ENCODE peak calls at places on chromosomes 3 and 15, in five cellular contexts. D is OCI-LY7, S is psoas muscle, Q is brain microvascular endothelial cell, E is Peyer's patch. G is an unnamed sample. For H3K36me3, the result is how much of the 10 kb centered on the place peaks cover.

GRCh38 chr15:59657635-59658125 is 365 bp upstream of the GTF2A2 start:
- DNase-seq in D (no peak), S (no peak), Q (no peak), E (peak), G (no peak)

GRCh38 chr3:156611870-156612494 is 57.1 kb upstream of the SSR3 start:
- DNase-seq in D (no peak), S (no peak), Q (no peak), E (no peak), G (no peak)

GRCh38 chr3:152961323-152961722 is 126.4 kb downstream of the P2RY1 start:
- DNase-seq in D (peak), S (no peak), Q (no peak), E (no peak), G (peak)

GRCh38 chr15:94844533-94845390 is 613.4 kb downstream of the MCTP2 start:
- DNase-seq in D (no peak), S (peak), Q (peak), E (peak), G (peak)

GRCh38 chr3:32136703-32137102 is 30.3 kb downstream of the GPD1L start:
- DNase-seq in D (no peak), S (no peak), Q (no peak), E (peak), G (no peak)

GRCh38 chr3:171115667-171116066 is 89.1 kb upstream of the SLC2A2 start:
- DNase-seq in D (no peak), S (no peak), Q (no peak), E (no peak), G (no peak)

GRCh38 chr3:99637041-99637380 is 1.4 kb upstream of the COL8A1 start:
- DNase-seq in D (no peak), S (no peak), Q (peak), E (no peak), G (no peak)

GRCh38 chr15:42035362-42035761 is 14.5 kb upstream of the PLA2G4E start:
- DNase-seq in D (peak), S (no peak), Q (no peak), E (no peak), G (no peak)

GRCh38 chr15:101702077-101702476 is 22.2 kb downstream of the TARS3 start:
- DNase-seq in D (no peak), S (no peak), Q (no peak), E (no peak), G (no peak)

GRCh38 chr15:39728844-39729243 is 53.8 kb downstream of the FSIP1 start:
- DNase-seq in D (no peak), S (no peak), Q (no peak), E (no peak), G (no peak)

GRCh38 chr3:53160660-53161344 is at the start of gene PRKCD:
- DNase-seq in D (peak), S (peak), Q (peak), E (peak), G (peak)

GRCh38 chr3:124800511-124801374 is 70.5 kb downstream of the UMPS start:
- DNase-seq in D (no peak), S (peak), Q (peak), E (no peak), G (peak)

GRCh38 chr3:51585197-51585596 is 46.7 kb downstream of the RAD54L2 start:
- DNase-seq in D (no peak), S (no peak), Q (no peak), E (no peak), G (no peak)

GRCh38 chr15:25971053-25971452 is 107.9 kb upstream of the ATP10A start:
- DNase-seq in D (no peak), S (no peak), Q (no peak), E (no peak), G (no peak)

GRCh38 chr3:156407617-156408225 is 147.2 kb downstream of the SSR3 start:
- DNase-seq in D (no peak), S (no peak), Q (no peak), E (no peak), G (no peak)

GRCh38 chr3:84165278-84165677 is 793.5 kb upstream of the CADM2 start:
- DNase-seq in D (no peak), S (no peak), Q (no peak), E (no peak), G (no peak)

GRCh38 chr15:47514251-47514652 is 203.1 kb upstream of the SEMA6D start:
- DNase-seq in D (no peak), S (no peak), Q (peak), E (no peak), G (no peak)

GRCh38 chr3:13159890-13160289 is 86.7 kb upstream of the IQSEC1 start:
- DNase-seq in D (no peak), S (no peak), Q (no peak), E (no peak), G (no peak)

GRCh38 chr3:42387802-42388651 is 22.4 kb downstream of the LYZL4 start:
- DNase-seq in D (peak), S (no peak), Q (peak), E (no peak), G (no peak)

GRCh38 chr15:65305776-65306175 is 1.3 kb downstream of the RNU5B-1 start:
- DNase-seq in D (no peak), S (no peak), Q (no peak), E (no peak), G (no peak)

GRCh38 chr3:48429416-48430358 is at the start of gene PLXNB1:
- DNase-seq in D (peak), S (peak), Q (no peak), E (peak), G (peak)

GRCh38 chr3:135911106-135911505 is 54.4 kb upstream of the PPP2R3A start:
- DNase-seq in D (no peak), S (no peak), Q (no peak), E (no peak), G (no peak)

GRCh38 chr3:15728766-15729165 is 69.0 kb downstream of the ANKRD28 start:
- DNase-seq in D (no peak), S (no peak), Q (no peak), E (no peak), G (no peak)
- H3K36me3 ChIP-seq in D (half or more), S (under half), Q (under half), E (under half), G (under half)

GRCh38 chr15:70806992-70807712 is 43.8 kb upstream of the UACA start:
- DNase-seq in D (no peak), S (peak), Q (no peak), E (peak), G (peak)

GRCh38 chr15:70815604-70816003 is 38.4 kb downstream of the LARP6 start:
- DNase-seq in D (no peak), S (no peak), Q (no peak), E (no peak), G (no peak)

GRCh38 chr15:70812827-70813364 is 41.1 kb downstream of the LARP6 start:
- DNase-seq in D (no peak), S (no peak), Q (no peak), E (no peak), G (no peak)

DNA sequence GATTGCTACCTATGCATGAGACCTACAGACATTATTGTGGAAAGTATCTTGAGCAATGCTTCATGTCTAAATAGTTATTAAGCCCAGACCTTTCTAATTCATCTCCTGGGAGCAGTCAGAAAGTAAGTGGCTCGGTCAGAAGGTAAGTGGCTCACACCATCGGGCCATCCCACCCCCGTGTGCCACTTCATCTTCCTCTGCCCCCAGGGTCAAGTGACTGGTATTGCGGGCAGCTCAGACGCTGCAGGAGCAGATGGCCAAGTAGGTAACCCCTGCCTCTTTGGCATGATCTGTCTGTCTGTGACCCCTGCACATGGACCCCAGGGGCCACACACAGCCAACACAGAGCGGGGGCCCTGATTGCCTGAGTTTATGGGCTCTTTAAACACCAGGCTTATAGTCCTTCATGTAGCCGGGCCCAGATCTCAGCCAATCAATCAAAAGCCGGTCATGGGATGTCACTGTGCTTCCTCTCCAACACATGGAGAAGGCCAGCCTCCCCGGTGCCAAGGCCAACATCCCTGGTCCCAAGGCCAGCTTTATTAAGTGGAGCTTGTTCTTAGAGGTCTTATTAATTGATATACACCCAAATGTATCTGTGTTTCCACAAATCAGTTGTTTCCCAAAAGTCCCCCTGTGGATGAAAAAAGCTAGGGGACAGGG is 42.9 kb downstream of the LARP6 start:
- DNase-seq in D (no peak), S (no peak), Q (no peak), E (no peak), G (no peak)
- TF ChIP-seq CTCF in D (no peak), S (no peak), Q (no peak), E (no peak), G (no peak)

GRCh38 chr3:132519914-132520313 is 77.2 kb upstream of the ACKR4 start:
- DNase-seq in D (no peak), S (no peak), Q (no peak), E (no peak), G (no peak)
- H3K36me3 ChIP-seq in D (half or more), S (under half), Q (under half), E (under half), G (under half)

DNA sequence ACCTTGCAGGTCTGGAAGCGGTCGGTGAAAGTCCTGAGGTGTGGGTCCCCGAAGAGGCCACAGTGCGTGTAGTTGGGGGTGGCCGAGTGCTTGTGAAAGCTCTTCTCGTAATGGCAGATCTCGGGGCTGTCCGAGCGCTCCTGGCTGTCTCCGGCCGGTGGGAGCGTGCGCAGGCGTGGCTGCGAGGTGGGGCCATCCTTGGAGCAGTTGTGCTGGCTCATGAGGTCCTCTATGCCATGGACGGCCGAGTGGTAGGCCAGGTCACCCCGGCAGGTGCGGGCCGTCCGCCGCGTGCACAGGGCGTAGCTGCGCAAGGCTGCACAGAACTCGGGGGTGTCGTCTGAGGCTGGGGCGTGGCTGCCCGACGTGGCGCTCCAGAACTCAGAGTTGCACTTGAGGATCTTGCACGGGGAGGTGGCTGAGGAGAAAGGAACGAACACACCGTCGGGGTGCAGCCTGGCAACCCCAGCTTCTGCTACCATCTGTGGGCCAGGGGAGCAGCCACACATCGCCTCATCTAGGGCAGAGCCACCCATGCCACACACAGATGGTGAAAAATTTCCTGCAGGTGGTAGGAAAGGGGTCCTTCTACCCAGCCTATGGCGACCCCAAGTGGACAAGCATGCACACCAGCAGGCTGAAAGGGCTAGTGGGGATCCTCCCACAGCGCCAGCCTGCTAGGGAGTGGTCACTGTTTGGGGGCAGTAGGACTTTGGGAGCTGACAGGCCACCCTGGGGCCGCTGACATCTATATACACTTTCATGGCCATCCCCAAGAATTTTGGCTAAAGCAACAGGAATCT is 36.7 kb downstream of the RGMA start:
- DNase-seq in D (peak), S (no peak), Q (no peak), E (no peak), G (no peak)
- TF ChIP-seq CTCF in D (peak), S (no peak), Q (peak), E (no peak), G (no peak)

GRCh38 chr3:49683162-49683561 is 6.1 kb downstream of the MST1 start:
- DNase-seq in D (no peak), S (no peak), Q (no peak), E (no peak), G (no peak)

GRCh38 chr3:49681543-49681942 is 7.4 kb downstream of the APEH start:
- DNase-seq in D (no peak), S (no peak), Q (no peak), E (no peak), G (no peak)

GRCh38 chr3:49675912-49676311 is 1.8 kb downstream of the APEH start:
- DNase-seq in D (no peak), S (no peak), Q (no peak), E (no peak), G (no peak)

GRCh38 chr3:49680493-49681231 is 6.5 kb downstream of the APEH start:
- DNase-seq in D (no peak), S (no peak), Q (no peak), E (no peak), G (no peak)

DNA sequence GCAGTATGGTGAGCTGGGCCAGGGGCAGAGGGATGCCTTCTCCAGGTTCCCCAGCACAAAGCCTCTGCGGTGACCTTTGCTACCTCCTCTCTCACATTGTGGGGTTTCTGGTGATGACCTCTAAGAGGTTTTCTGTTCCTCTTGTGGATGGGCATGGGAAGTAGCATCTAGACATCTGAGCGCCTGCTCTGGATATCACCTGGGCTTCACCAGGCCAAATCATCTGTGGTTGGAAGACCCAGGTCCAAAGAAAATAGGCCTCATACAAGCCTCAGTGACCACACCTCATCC is 7.0 kb downstream of the APEH start:
- DNase-seq in D (no peak), S (no peak), Q (no peak), E (no peak), G (no peak)
- H3K36me3 ChIP-seq in D (half or more), S (under half), Q (half or more), E (under half), G (under half)